ENCODE peak calls at places on chromosomes 4 and X, in five cellular contexts. One of them, this sample, is unnamed.

GRCh38 chrX:45623266-45623665 is 422.6 kb upstream of the DIPK2B start:
- DNase-seq in BJ: peak; percentile 90
- DNase-seq in PC-3: peak; percentile 67
- DNase-seq in dorsolateral prefrontal cortex: no peak
- DNase-seq in SK-N-SH: no peak
- DNase-seq in this sample: no peak

GRCh38 chrX:150813922-150814321 is 84.5 kb downstream of the CD99L2 start:
- DNase-seq in PC-3: no peak
- DNase-seq in SK-N-SH: no peak
- DNase-seq in dorsolateral prefrontal cortex: no peak
- DNase-seq in BJ: peak; percentile 6
- DNase-seq in this sample: no peak

GRCh38 chrX:151938172-151938571 is 25.5 kb downstream of the MAGEA4 start:
- DNase-seq in SK-N-SH: no peak
- DNase-seq in BJ: no peak
- DNase-seq in dorsolateral prefrontal cortex: no peak
- DNase-seq in PC-3: no peak
- DNase-seq in this sample: no peak

GRCh38 chr4:69134471-69134870 is 38.2 kb downstream of the UGT2B7 start:
- DNase-seq in PC-3: no peak
- DNase-seq in dorsolateral prefrontal cortex: no peak
- DNase-seq in SK-N-SH: no peak
- DNase-seq in BJ: no peak
- DNase-seq in this sample: no peak

GRCh38 chr4:24867766-24868296 is 45.0 kb downstream of the CCDC149 start:
- DNase-seq in BJ: no peak
- DNase-seq in PC-3: no peak
- DNase-seq in SK-N-SH: no peak
- DNase-seq in dorsolateral prefrontal cortex: no peak
- DNase-seq in this sample: no peak

GRCh38 chrX:115958687-115959359 is 211.7 kb upstream of the AGTR2 start:
- DNase-seq in PC-3: peak; percentile 64
- DNase-seq in dorsolateral prefrontal cortex: no peak
- DNase-seq in SK-N-SH: peak; percentile 37
- DNase-seq in BJ: no peak
- DNase-seq in this sample: no peak

GRCh38 chr4:124262211-124263179 is 450.0 kb downstream of the ANKRD50 start:
- DNase-seq in SK-N-SH: peak; percentile 49
- DNase-seq in BJ: peak; percentile 37
- DNase-seq in PC-3: peak; percentile 87
- DNase-seq in dorsolateral prefrontal cortex: peak; percentile 21
- DNase-seq in this sample: peak; percentile 57

GRCh38 chr4:86594559-86595425 is 677 bp downstream of the PTPN13 start:
- DNase-seq in PC-3: peak; percentile 53
- DNase-seq in BJ: peak; percentile 90
- DNase-seq in dorsolateral prefrontal cortex: peak; percentile 6
- DNase-seq in SK-N-SH: peak; percentile 63
- DNase-seq in this sample: peak; percentile 64

GRCh38 chr4:24794916-24795665 is at the start of gene SOD3:
- DNase-seq in SK-N-SH: no peak
- DNase-seq in PC-3: peak; percentile 86
- DNase-seq in BJ: peak; percentile 69
- DNase-seq in dorsolateral prefrontal cortex: peak; percentile 48
- DNase-seq in this sample: no peak

GRCh38 chr4:164977243-164978164 is at the start of gene TRIM61:
- DNase-seq in dorsolateral prefrontal cortex: no peak
- DNase-seq in BJ: no peak
- DNase-seq in SK-N-SH: peak; percentile 11
- DNase-seq in PC-3: no peak
- DNase-seq in this sample: peak; percentile 89

GRCh38 chr4:128579454-128579853 is 230.0 kb upstream of the JADE1 start:
- DNase-seq in BJ: no peak
- DNase-seq in PC-3: no peak
- DNase-seq in dorsolateral prefrontal cortex: no peak
- DNase-seq in SK-N-SH: no peak
- DNase-seq in this sample: no peak

GRCh38 chrX:154596290-154596929 is 11.5 kb downstream of the CTAG1A start:
- DNase-seq in dorsolateral prefrontal cortex: no peak
- DNase-seq in BJ: peak; percentile 61
- DNase-seq in SK-N-SH: no peak
- DNase-seq in PC-3: peak; percentile 94
- DNase-seq in this sample: no peak

GRCh38 chr4:104022871-104023270 is 303.1 kb upstream of the TACR3 start:
- DNase-seq in dorsolateral prefrontal cortex: no peak
- DNase-seq in SK-N-SH: no peak
- DNase-seq in PC-3: no peak
- DNase-seq in BJ: no peak
- DNase-seq in this sample: no peak

GRCh38 chrX:10856797-10857196 is 236.4 kb upstream of the MID1 start:
- DNase-seq in PC-3: no peak
- DNase-seq in dorsolateral prefrontal cortex: no peak
- DNase-seq in SK-N-SH: no peak
- DNase-seq in BJ: no peak
- DNase-seq in this sample: no peak

GRCh38 chrX:17374619-17375360 is at the start of gene NHS:
- DNase-seq in dorsolateral prefrontal cortex: peak; percentile 40
- DNase-seq in SK-N-SH: peak; percentile 88
- DNase-seq in BJ: no peak
- DNase-seq in PC-3: peak; percentile 83
- DNase-seq in this sample: peak; percentile 77
- H3K4me3 ChIP-seq in dorsolateral prefrontal cortex: peak within 1 kb of the TSS; percentile 51
- H3K4me3 ChIP-seq in SK-N-SH: peak within 1 kb of the TSS; percentile 59
- H3K4me3 ChIP-seq in BJ: peak within 1 kb of the TSS; percentile 74
- H3K4me3 ChIP-seq in PC-3: peak within 1 kb of the TSS; percentile 91
- H3K4me3 ChIP-seq in this sample: peak within 1 kb of the TSS; percentile 63

DNA sequence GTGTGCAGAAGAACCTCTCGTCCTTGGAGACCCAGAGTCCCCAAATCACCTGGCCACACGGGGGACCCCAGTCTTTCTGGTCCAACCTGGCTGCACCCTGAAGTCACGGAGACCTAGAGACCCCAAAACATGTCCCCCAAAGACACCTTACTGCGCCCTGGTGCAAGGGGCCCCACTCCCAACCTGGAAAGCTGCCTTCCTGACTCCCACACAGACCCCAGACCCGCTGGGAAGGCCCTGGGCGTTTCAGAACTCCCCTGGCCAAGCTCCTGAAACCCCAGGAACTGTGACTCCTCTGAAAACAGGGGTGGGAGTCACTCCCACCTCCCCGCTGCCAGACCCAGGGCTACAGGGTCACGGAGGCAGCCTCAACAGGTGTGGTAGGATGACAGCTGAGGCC is 12.7 kb upstream of the SHOX start:
- DNase-seq in dorsolateral prefrontal cortex: no peak
- DNase-seq in PC-3: no peak
- DNase-seq in BJ: no peak
- DNase-seq in SK-N-SH: no peak
- DNase-seq in this sample: no peak
- H3K27me3 ChIP-seq in dorsolateral prefrontal cortex: peaks cover 86% of the 10 kb centered on the region
- H3K27me3 ChIP-seq in PC-3: no peaks in the 10 kb centered on the region
- H3K27me3 ChIP-seq in BJ: no peaks in the 10 kb centered on the region
- H3K27me3 ChIP-seq in SK-N-SH: no peaks in the 10 kb centered on the region
- H3K27me3 ChIP-seq in this sample: no peaks in the 10 kb centered on the region

GRCh38 chr4:140152015-140152703 is 1.8 kb downstream of the MAML3 start:
- DNase-seq in PC-3: peak; percentile 57
- DNase-seq in dorsolateral prefrontal cortex: peak; percentile 79
- DNase-seq in BJ: no peak
- DNase-seq in SK-N-SH: peak; percentile 84
- DNase-seq in this sample: peak; percentile 83
- H3K4me3 ChIP-seq in PC-3: peak overlapping the region; percentile 88
- H3K4me3 ChIP-seq in dorsolateral prefrontal cortex: peak overlapping the region; percentile 74
- H3K4me3 ChIP-seq in BJ: peak overlapping the region; percentile 66
- H3K4me3 ChIP-seq in SK-N-SH: peak overlapping the region; percentile 97
- H3K4me3 ChIP-seq in this sample: peak overlapping the region; percentile 98

GRCh38 chrX:140764401-140764919 is 54.9 kb downstream of the LINC00632 start:
- DNase-seq in SK-N-SH: peak; percentile 22
- DNase-seq in PC-3: peak; percentile 58
- DNase-seq in dorsolateral prefrontal cortex: no peak
- DNase-seq in BJ: no peak
- DNase-seq in this sample: peak; percentile 68
- H3K27me3 ChIP-seq in SK-N-SH: no peaks in the 10 kb centered on the region
- H3K27me3 ChIP-seq in PC-3: no peaks in the 10 kb centered on the region
- H3K27me3 ChIP-seq in dorsolateral prefrontal cortex: peaks cover 36% of the 10 kb centered on the region
- H3K27me3 ChIP-seq in BJ: no peaks in the 10 kb centered on the region
- H3K27me3 ChIP-seq in this sample: no peaks in the 10 kb centered on the region

GRCh38 chrX:133269168-133269567 is 51.0 kb upstream of the TFDP3 start:
- DNase-seq in BJ: no peak
- DNase-seq in dorsolateral prefrontal cortex: no peak
- DNase-seq in SK-N-SH: no peak
- DNase-seq in PC-3: no peak
- DNase-seq in this sample: no peak

GRCh38 chrX:133267621-133268020 is 49.5 kb upstream of the TFDP3 start:
- DNase-seq in PC-3: no peak
- DNase-seq in SK-N-SH: no peak
- DNase-seq in dorsolateral prefrontal cortex: no peak
- DNase-seq in BJ: no peak
- DNase-seq in this sample: no peak

GRCh38 chrX:133265331-133265730 is 47.2 kb upstream of the TFDP3 start:
- DNase-seq in PC-3: no peak
- DNase-seq in BJ: no peak
- DNase-seq in dorsolateral prefrontal cortex: no peak
- DNase-seq in SK-N-SH: no peak
- DNase-seq in this sample: no peak
- H3K4me3 ChIP-seq in PC-3: no peak overlapping the region
- H3K4me3 ChIP-seq in BJ: no peak overlapping the region
- H3K4me3 ChIP-seq in dorsolateral prefrontal cortex: no peak overlapping the region
- H3K4me3 ChIP-seq in SK-N-SH: no peak overlapping the region
- H3K4me3 ChIP-seq in this sample: no peak overlapping the region

DNA sequence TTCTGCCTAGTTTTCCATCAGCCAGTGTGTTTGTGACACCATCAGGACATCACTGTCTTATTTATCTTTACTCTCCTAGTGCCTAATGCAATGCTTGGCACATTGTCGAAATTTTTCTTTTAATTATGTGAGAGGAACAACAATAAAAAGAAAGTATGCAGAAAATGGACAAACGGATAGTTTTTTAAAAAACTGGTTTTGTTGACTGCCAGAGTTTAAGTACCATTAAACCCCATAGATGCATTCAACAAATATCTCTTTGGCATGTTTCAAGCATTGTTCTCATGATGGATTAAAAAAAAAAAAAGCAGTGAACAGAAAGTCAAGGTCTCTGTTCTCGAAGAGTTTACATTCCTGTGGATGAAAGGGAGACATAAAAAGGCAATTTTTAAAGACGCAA is 398.4 kb downstream of the PPP3CA start:
- DNase-seq in SK-N-SH: no peak
- DNase-seq in BJ: peak; percentile 66
- DNase-seq in dorsolateral prefrontal cortex: no peak
- DNase-seq in PC-3: no peak
- DNase-seq in this sample: no peak
- H3K27me3 ChIP-seq in SK-N-SH: no peaks in the 10 kb centered on the region
- H3K27me3 ChIP-seq in BJ: no peaks in the 10 kb centered on the region
- H3K27me3 ChIP-seq in dorsolateral prefrontal cortex: no peaks in the 10 kb centered on the region
- H3K27me3 ChIP-seq in PC-3: no peaks in the 10 kb centered on the region
- H3K27me3 ChIP-seq in this sample: no peaks in the 10 kb centered on the region

GRCh38 chr4:59814402-59814801 is 1385.7 kb upstream of the ADGRL3 start:
- DNase-seq in SK-N-SH: no peak
- DNase-seq in dorsolateral prefrontal cortex: no peak
- DNase-seq in PC-3: no peak
- DNase-seq in BJ: no peak
- DNase-seq in this sample: no peak

GRCh38 chr4:59818656-59819055 is 1381.5 kb upstream of the ADGRL3 start:
- DNase-seq in PC-3: peak; percentile 46
- DNase-seq in dorsolateral prefrontal cortex: no peak
- DNase-seq in BJ: no peak
- DNase-seq in SK-N-SH: no peak
- DNase-seq in this sample: no peak
- H3K4me3 ChIP-seq in PC-3: peak overlapping the region; percentile 74
- H3K4me3 ChIP-seq in dorsolateral prefrontal cortex: peak overlapping the region; percentile 45
- H3K4me3 ChIP-seq in BJ: no peak overlapping the region
- H3K4me3 ChIP-seq in SK-N-SH: peak overlapping the region; percentile 8
- H3K4me3 ChIP-seq in this sample: no peak overlapping the region

This sample was measured in BE2C.